ENCODE peak calls at places on chromosome 1, in ten cellular contexts. One of them, this sample, is unnamed.

GRCh38 chr1:9400425-9401079 is 107.9 kb downstream of the SPSB1 start:
- DNase-seq in breast epithelium: no peak
- DNase-seq in heart right ventricle: no peak
- DNase-seq in fibroblast of lung: no peak
- DNase-seq in tibial artery: no peak
- DNase-seq in uterus: no peak
- DNase-seq in A673: no peak
- DNase-seq in CD8-positive, alpha-beta memory T cell: no peak
- DNase-seq in heart left ventricle: no peak
- DNase-seq in transverse colon: no peak
- DNase-seq in this sample: no peak

GRCh38 chr1:104467590-104467989 is 717.9 kb downstream of the AMY1C start:
- DNase-seq in CD8-positive, alpha-beta memory T cell: no peak
- DNase-seq in tibial artery: no peak
- DNase-seq in heart right ventricle: no peak
- DNase-seq in uterus: no peak
- DNase-seq in transverse colon: no peak
- DNase-seq in fibroblast of lung: no peak
- DNase-seq in A673: no peak
- DNase-seq in breast epithelium: no peak
- DNase-seq in heart left ventricle: no peak
- DNase-seq in this sample: no peak

GRCh38 chr1:205750683-205751651 is 985 bp upstream of the NUCKS1 start:
- DNase-seq in breast epithelium: no peak
- DNase-seq in tibial artery: no peak
- DNase-seq in A673: peak; percentile 36
- DNase-seq in heart right ventricle: no peak
- DNase-seq in fibroblast of lung: no peak
- DNase-seq in heart left ventricle: no peak
- DNase-seq in transverse colon: no peak
- DNase-seq in CD8-positive, alpha-beta memory T cell: no peak
- DNase-seq in uterus: no peak
- DNase-seq in this sample: no peak

GRCh38 chr1:42172394-42173133 is 8.0 kb upstream of the GUCA2A start:
- DNase-seq in heart left ventricle: peak; percentile 72
- DNase-seq in breast epithelium: peak; percentile 55
- DNase-seq in fibroblast of lung: peak; percentile 18
- DNase-seq in A673: no peak
- DNase-seq in tibial artery: no peak
- DNase-seq in heart right ventricle: peak; percentile 74
- DNase-seq in CD8-positive, alpha-beta memory T cell: no peak
- DNase-seq in uterus: no peak
- DNase-seq in transverse colon: peak; percentile 69
- DNase-seq in this sample: no peak

GRCh38 chr1:207327994-207328393 is 6.5 kb downstream of the CD55 start:
- DNase-seq in heart right ventricle: no peak
- DNase-seq in heart left ventricle: no peak
- DNase-seq in fibroblast of lung: peak; percentile 72
- DNase-seq in tibial artery: no peak
- DNase-seq in CD8-positive, alpha-beta memory T cell: no peak
- DNase-seq in transverse colon: no peak
- DNase-seq in A673: no peak
- DNase-seq in breast epithelium: no peak
- DNase-seq in uterus: no peak
- DNase-seq in this sample: no peak

GRCh38 chr1:9663257-9663656 is 11.7 kb downstream of the PIK3CD start:
- DNase-seq in A673: no peak
- DNase-seq in heart right ventricle: no peak
- DNase-seq in breast epithelium: no peak
- DNase-seq in tibial artery: no peak
- DNase-seq in CD8-positive, alpha-beta memory T cell: no peak
- DNase-seq in fibroblast of lung: no peak
- DNase-seq in uterus: no peak
- DNase-seq in heart left ventricle: no peak
- DNase-seq in transverse colon: no peak
- DNase-seq in this sample: no peak

GRCh38 chr1:205258313-205259176 is 30.8 kb downstream of the TMCC2 start:
- DNase-seq in breast epithelium: no peak
- DNase-seq in tibial artery: no peak
- DNase-seq in heart right ventricle: no peak
- DNase-seq in A673: no peak
- DNase-seq in CD8-positive, alpha-beta memory T cell: no peak
- DNase-seq in fibroblast of lung: peak; percentile 26
- DNase-seq in heart left ventricle: no peak
- DNase-seq in uterus: no peak
- DNase-seq in transverse colon: no peak
- DNase-seq in this sample: no peak

GRCh38 chr1:85089203-85089602 is 40.9 kb upstream of the MCOLN3 start:
- DNase-seq in breast epithelium: no peak
- DNase-seq in A673: no peak
- DNase-seq in fibroblast of lung: no peak
- DNase-seq in transverse colon: no peak
- DNase-seq in CD8-positive, alpha-beta memory T cell: no peak
- DNase-seq in tibial artery: no peak
- DNase-seq in heart left ventricle: no peak
- DNase-seq in uterus: no peak
- DNase-seq in heart right ventricle: no peak
- DNase-seq in this sample: no peak

GRCh38 chr1:71656902-71657301 is 576.1 kb upstream of the ZRANB2 start:
- DNase-seq in A673: no peak
- DNase-seq in CD8-positive, alpha-beta memory T cell: no peak
- DNase-seq in transverse colon: no peak
- DNase-seq in uterus: no peak
- DNase-seq in heart left ventricle: no peak
- DNase-seq in fibroblast of lung: no peak
- DNase-seq in heart right ventricle: no peak
- DNase-seq in breast epithelium: no peak
- DNase-seq in tibial artery: no peak
- DNase-seq in this sample: no peak

GRCh38 chr1:155910621-155911121 is 478 bp downstream of the RIT1 start:
- DNase-seq in A673: peak; percentile 37
- DNase-seq in heart right ventricle: peak; percentile 25
- DNase-seq in CD8-positive, alpha-beta memory T cell: no peak
- DNase-seq in tibial artery: no peak
- DNase-seq in fibroblast of lung: peak; percentile 58
- DNase-seq in breast epithelium: no peak
- DNase-seq in uterus: no peak
- DNase-seq in transverse colon: no peak
- DNase-seq in heart left ventricle: peak; percentile 16
- DNase-seq in this sample: no peak

GRCh38 chr1:204711947-204712701 is 26.6 kb upstream of the LRRN2 start:
- DNase-seq in uterus: no peak
- DNase-seq in transverse colon: peak; percentile 56
- DNase-seq in fibroblast of lung: no peak
- DNase-seq in CD8-positive, alpha-beta memory T cell: no peak
- DNase-seq in A673: no peak
- DNase-seq in breast epithelium: no peak
- DNase-seq in heart right ventricle: peak; percentile 33
- DNase-seq in heart left ventricle: peak; percentile 37
- DNase-seq in tibial artery: no peak
- DNase-seq in this sample: no peak

GRCh38 chr1:177163844-177164379 is 600 bp downstream of the ASTN1 start:
- DNase-seq in CD8-positive, alpha-beta memory T cell: no peak
- DNase-seq in heart left ventricle: no peak
- DNase-seq in tibial artery: no peak
- DNase-seq in breast epithelium: no peak
- DNase-seq in A673: no peak
- DNase-seq in fibroblast of lung: no peak
- DNase-seq in uterus: no peak
- DNase-seq in transverse colon: no peak
- DNase-seq in heart right ventricle: no peak
- DNase-seq in this sample: no peak
- H3K27ac ChIP-seq in CD8-positive, alpha-beta memory T cell: no peak overlapping the region
- H3K27ac ChIP-seq in heart left ventricle: no peak overlapping the region
- H3K27ac ChIP-seq in tibial artery: no peak overlapping the region
- H3K27ac ChIP-seq in breast epithelium: no peak overlapping the region
- H3K27ac ChIP-seq in A673: no peak overlapping the region
- H3K27ac ChIP-seq in fibroblast of lung: no peak overlapping the region
- H3K27ac ChIP-seq in uterus: no peak overlapping the region
- H3K27ac ChIP-seq in transverse colon: no peak overlapping the region
- H3K27ac ChIP-seq in heart right ventricle: no peak overlapping the region
- H3K27ac ChIP-seq in this sample: no peak overlapping the region

DNA sequence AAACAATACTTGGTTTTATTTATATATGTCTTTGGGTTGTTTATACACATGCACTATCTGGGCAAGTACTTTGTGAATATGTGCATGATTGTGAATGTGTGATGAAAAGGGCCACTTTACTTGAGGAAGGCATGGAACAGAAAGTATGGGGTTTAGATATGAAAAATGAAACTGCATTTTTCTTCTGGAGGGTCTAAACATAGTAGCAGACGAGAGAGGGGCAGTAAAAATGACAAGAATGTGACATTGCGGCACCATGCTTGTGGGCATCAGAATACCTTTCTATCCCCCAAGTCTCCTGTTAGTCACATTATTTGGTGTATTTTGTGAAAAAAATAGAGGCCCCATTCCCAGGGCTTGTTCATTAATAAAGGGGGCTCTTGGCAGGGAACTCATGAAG is 15.4 kb upstream of the MPZL1 start:
- DNase-seq in breast epithelium: no peak
- DNase-seq in transverse colon: no peak
- DNase-seq in CD8-positive, alpha-beta memory T cell: no peak
- DNase-seq in A673: no peak
- DNase-seq in tibial artery: no peak
- DNase-seq in fibroblast of lung: no peak
- DNase-seq in heart right ventricle: no peak
- DNase-seq in uterus: no peak
- DNase-seq in heart left ventricle: no peak
- DNase-seq in this sample: no peak
- H3K4me1 ChIP-seq in breast epithelium: no peaks in the 10 kb centered on the region
- H3K4me1 ChIP-seq in transverse colon: peaks cover 2% of the 10 kb centered on the region
- H3K4me1 ChIP-seq in CD8-positive, alpha-beta memory T cell: no peaks in the 10 kb centered on the region
- H3K4me1 ChIP-seq in A673: no peaks in the 10 kb centered on the region
- H3K4me1 ChIP-seq in tibial artery: no peaks in the 10 kb centered on the region
- H3K4me1 ChIP-seq in fibroblast of lung: no peaks in the 10 kb centered on the region
- H3K4me1 ChIP-seq in heart right ventricle: peaks cover 4% of the 10 kb centered on the region
- H3K4me1 ChIP-seq in uterus: no peaks in the 10 kb centered on the region
- H3K4me1 ChIP-seq in heart left ventricle: peaks cover 14% of the 10 kb centered on the region
- H3K4me1 ChIP-seq in this sample: no peaks in the 10 kb centered on the region

DNA sequence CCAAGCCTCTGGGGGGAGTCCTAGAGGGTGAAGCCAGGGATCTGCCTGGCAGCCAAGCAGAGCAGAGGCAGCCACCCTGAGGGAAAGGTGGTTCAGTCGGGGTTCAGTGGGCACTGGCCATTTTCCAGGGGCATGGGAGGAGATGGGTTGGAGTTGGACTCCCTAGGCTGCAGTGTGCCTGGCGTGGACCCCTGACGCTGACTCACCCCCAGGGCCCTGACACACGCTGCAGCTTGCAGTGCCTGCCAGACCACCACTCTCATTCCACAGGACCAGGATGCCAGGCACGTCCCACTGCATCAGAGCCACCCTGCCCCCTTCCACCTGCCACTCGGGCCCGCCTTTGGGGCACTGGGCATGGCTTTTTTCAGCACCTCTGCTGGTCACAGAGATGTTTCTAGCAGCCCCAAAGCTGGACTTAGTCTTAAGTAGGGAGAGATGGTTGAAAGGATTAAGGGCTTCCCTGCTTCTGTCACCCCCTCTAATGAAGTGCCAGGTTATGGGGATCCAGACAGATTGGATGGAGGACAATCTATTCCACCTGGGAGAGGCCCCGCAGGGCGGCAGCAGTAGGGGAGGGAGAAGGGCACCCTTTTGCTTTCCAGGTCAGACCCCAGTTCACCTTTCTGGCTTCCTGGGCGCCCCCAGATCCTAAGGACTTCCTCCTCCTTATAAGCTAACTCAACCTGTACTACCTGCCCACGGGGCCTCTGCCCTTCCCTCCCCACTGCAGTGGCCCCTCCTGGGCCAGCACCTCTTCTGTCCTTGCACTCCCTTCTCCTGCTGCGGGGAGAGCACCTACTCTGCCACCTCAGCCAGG is 1.6 kb downstream of the SYT2 start:
- DNase-seq in heart left ventricle: no peak
- DNase-seq in heart right ventricle: no peak
- DNase-seq in uterus: no peak
- DNase-seq in fibroblast of lung: no peak
- DNase-seq in CD8-positive, alpha-beta memory T cell: no peak
- DNase-seq in breast epithelium: no peak
- DNase-seq in tibial artery: no peak
- DNase-seq in A673: no peak
- DNase-seq in transverse colon: no peak
- DNase-seq in this sample: no peak
- H3K4me3 ChIP-seq in heart left ventricle: no peak overlapping the region
- H3K4me3 ChIP-seq in heart right ventricle: no peak overlapping the region
- H3K4me3 ChIP-seq in uterus: no peak overlapping the region
- H3K4me3 ChIP-seq in fibroblast of lung: no peak overlapping the region
- H3K4me3 ChIP-seq in CD8-positive, alpha-beta memory T cell: no peak overlapping the region
- H3K4me3 ChIP-seq in breast epithelium: no peak overlapping the region
- H3K4me3 ChIP-seq in tibial artery: no peak overlapping the region
- H3K4me3 ChIP-seq in A673: no peak overlapping the region
- H3K4me3 ChIP-seq in transverse colon: no peak overlapping the region
- H3K4me3 ChIP-seq in this sample: no peak overlapping the region

GRCh38 chr1:165927169-165927568 is 99.8 kb downstream of the UCK2 start:
- DNase-seq in A673: no peak
- DNase-seq in fibroblast of lung: no peak
- DNase-seq in uterus: no peak
- DNase-seq in heart left ventricle: no peak
- DNase-seq in heart right ventricle: no peak
- DNase-seq in breast epithelium: no peak
- DNase-seq in CD8-positive, alpha-beta memory T cell: no peak
- DNase-seq in transverse colon: no peak
- DNase-seq in tibial artery: no peak
- DNase-seq in this sample: no peak

GRCh38 chr1:165925498-165926079 is 98.2 kb downstream of the UCK2 start:
- DNase-seq in tibial artery: no peak
- DNase-seq in heart right ventricle: no peak
- DNase-seq in transverse colon: no peak
- DNase-seq in A673: no peak
- DNase-seq in fibroblast of lung: no peak
- DNase-seq in heart left ventricle: no peak
- DNase-seq in breast epithelium: no peak
- DNase-seq in CD8-positive, alpha-beta memory T cell: no peak
- DNase-seq in uterus: no peak
- DNase-seq in this sample: no peak

GRCh38 chr1:165928075-165928731 is 100.8 kb downstream of the UCK2 start:
- DNase-seq in fibroblast of lung: peak; percentile 53
- DNase-seq in uterus: no peak
- DNase-seq in transverse colon: peak; percentile 31
- DNase-seq in breast epithelium: no peak
- DNase-seq in A673: peak; percentile 77
- DNase-seq in CD8-positive, alpha-beta memory T cell: no peak
- DNase-seq in heart right ventricle: peak; percentile 23
- DNase-seq in heart left ventricle: no peak
- DNase-seq in tibial artery: no peak
- DNase-seq in this sample: no peak

GRCh38 chr1:165933446-165934170 is 106.2 kb downstream of the UCK2 start:
- DNase-seq in A673: no peak
- DNase-seq in transverse colon: no peak
- DNase-seq in heart left ventricle: no peak
- DNase-seq in uterus: no peak
- DNase-seq in heart right ventricle: no peak
- DNase-seq in breast epithelium: no peak
- DNase-seq in fibroblast of lung: no peak
- DNase-seq in CD8-positive, alpha-beta memory T cell: no peak
- DNase-seq in tibial artery: no peak
- DNase-seq in this sample: no peak

GRCh38 chr1:165930961-165931360 is 103.5 kb downstream of the UCK2 start:
- DNase-seq in heart left ventricle: no peak
- DNase-seq in heart right ventricle: no peak
- DNase-seq in uterus: no peak
- DNase-seq in CD8-positive, alpha-beta memory T cell: no peak
- DNase-seq in breast epithelium: no peak
- DNase-seq in tibial artery: no peak
- DNase-seq in transverse colon: no peak
- DNase-seq in A673: no peak
- DNase-seq in fibroblast of lung: no peak
- DNase-seq in this sample: no peak
- H3K27ac ChIP-seq in heart left ventricle: no peak overlapping the region
- H3K27ac ChIP-seq in heart right ventricle: no peak overlapping the region
- H3K27ac ChIP-seq in uterus: no peak overlapping the region
- H3K27ac ChIP-seq in CD8-positive, alpha-beta memory T cell: no peak overlapping the region
- H3K27ac ChIP-seq in breast epithelium: no peak overlapping the region
- H3K27ac ChIP-seq in tibial artery: no peak overlapping the region
- H3K27ac ChIP-seq in transverse colon: no peak overlapping the region
- H3K27ac ChIP-seq in A673: no peak overlapping the region
- H3K27ac ChIP-seq in fibroblast of lung: no peak overlapping the region
- H3K27ac ChIP-seq in this sample: no peak overlapping the region

This sample was measured in ascending aorta.